ENCODE peak calls at places on chromosome 21, in five cellular contexts. V is tibial artery, N is breast epithelium, T is gastrocnemius medialis, K is psoas muscle. D is an unnamed sample. For H3K4me1, the result is how much of the 10 kb centered on the place peaks cover.

GRCh38 chr21:26769613-26770188 is 75.5 kb downstream of the ADAMTS1 start:
- DNase-seq in V (no peak), N (no peak), T (no peak), K (no peak), D (no peak)

GRCh38 chr21:44800103-44800502 is 1.5 kb downstream of the UBE2G2 start:
- DNase-seq in V (no peak), N (no peak), T (no peak), K (no peak), D (no peak)

GRCh38 chr21:43193651-43194302 is 25.0 kb downstream of the CRYAA start:
- DNase-seq in V (no peak), N (peak), T (no peak), K (peak), D (peak)

GRCh38 chr21:27631471-27631870 is 664.6 kb upstream of the ADAMTS5 start:
- DNase-seq in V (no peak), N (no peak), T (no peak), K (no peak), D (no peak)

GRCh38 chr21:43874085-43874785 is 9.2 kb downstream of the AGPAT3 start:
- DNase-seq in V (no peak), N (no peak), T (no peak), K (no peak), D (no peak)

GRCh38 chr21:31872452-31873274 is at the start of gene HUNK:
- DNase-seq in V (no peak), N (peak), T (no peak), K (peak), D (no peak)

GRCh38 chr21:43737158-43737950 is 18.4 kb downstream of the PDXK start:
- DNase-seq in V (no peak), N (no peak), T (no peak), K (no peak), D (no peak)

GRCh38 chr21:24939288-24939687 is 668.0 kb downstream of the MRPL39 start:
- DNase-seq in V (no peak), N (no peak), T (no peak), K (no peak), D (no peak)

GRCh38 chr21:26756491-26757159 is 88.6 kb downstream of the ADAMTS1 start:
- DNase-seq in V (no peak), N (no peak), T (no peak), K (no peak), D (no peak)

GRCh38 chr21:27622636-27623035 is 655.7 kb upstream of the ADAMTS5 start:
- DNase-seq in V (no peak), N (no peak), T (no peak), K (no peak), D (no peak)

GRCh38 chr21:21196848-21197247 is 198.6 kb downstream of the NCAM2 start:
- DNase-seq in V (no peak), N (no peak), T (no peak), K (no peak), D (no peak)

GRCh38 chr21:26845066-26845749 is at the start of gene ADAMTS1:
- DNase-seq in V (peak), N (peak), T (peak), K (peak), D (peak)

GRCh38 chr21:43827015-43827611 is 37.7 kb downstream of the RRP1 start:
- DNase-seq in V (no peak), N (no peak), T (peak), K (peak), D (no peak)

GRCh38 chr21:31732891-31733520 is 1.1 kb upstream of the SCAF4 start:
- DNase-seq in V (no peak), N (no peak), T (no peak), K (no peak), D (no peak)

GRCh38 chr21:43864313-43864805 is 664 bp upstream of the AGPAT3 start:
- DNase-seq in V (no peak), N (peak), T (no peak), K (peak), D (peak)

GRCh38 chr21:14785679-14786078 is 239.6 kb upstream of the SAMSN1 start:
- DNase-seq in V (no peak), N (no peak), T (no peak), K (no peak), D (no peak)

GRCh38 chr21:44897326-44898010 is 23.2 kb downstream of the ITGB2 start:
- DNase-seq in V (peak), N (no peak), T (no peak), K (no peak), D (no peak)

GRCh38 chr21:24658016-24658415 is 949.3 kb downstream of the MRPL39 start:
- DNase-seq in V (no peak), N (no peak), T (no peak), K (no peak), D (no peak)

GRCh38 chr21:15682977-15683376 is 46.8 kb upstream of the USP25 start:
- DNase-seq in V (no peak), N (no peak), T (no peak), K (no peak), D (no peak)

GRCh38 chr21:45019076-45019886 is 55.1 kb upstream of the ADARB1 start:
- DNase-seq in V (peak), N (no peak), T (no peak), K (peak), D (peak)

GRCh38 chr21:16713331-16714114 is 799.3 kb upstream of the CXADR start:
- DNase-seq in V (no peak), N (no peak), T (no peak), K (no peak), D (no peak)

GRCh38 chr21:15446193-15446592 is 283.6 kb upstream of the USP25 start:
- DNase-seq in V (peak), N (no peak), T (no peak), K (no peak), D (no peak)

GRCh38 chr21:25186278-25186677 is 421.0 kb downstream of the MRPL39 start:
- DNase-seq in V (no peak), N (no peak), T (no peak), K (no peak), D (no peak)

GRCh38 chr21:31282095-31282709 is 61.9 kb downstream of the TIAM1 start:
- DNase-seq in V (no peak), N (no peak), T (no peak), K (no peak), D (no peak)

GRCh38 chr21:44987886-44988606 is 48.2 kb downstream of the SLX9 start:
- DNase-seq in V (no peak), N (no peak), T (no peak), K (peak), D (peak)

GRCh38 chr21:45026833-45027232 is 47.5 kb upstream of the ADARB1 start:
- DNase-seq in V (no peak), N (no peak), T (no peak), K (no peak), D (no peak)

GRCh38 chr21:43290529-43291346 is 121.9 kb downstream of the CRYAA start:
- DNase-seq in V (no peak), N (no peak), T (no peak), K (peak), D (peak)

GRCh38 chr21:27825035-27825434 is 858.1 kb upstream of the ADAMTS5 start:
- DNase-seq in V (no peak), N (no peak), T (no peak), K (no peak), D (no peak)

GRCh38 chr21:31279986-31280385 is 64.1 kb downstream of the TIAM1 start:
- DNase-seq in V (no peak), N (no peak), T (no peak), K (no peak), D (no peak)

GRCh38 chr21:42924433-42924751 is 1.0 kb downstream of the ERVH48-1 start:
- DNase-seq in V (no peak), N (no peak), T (no peak), K (no peak), D (no peak)

GRCh38 chr21:29403922-29404538 is 105.3 kb downstream of the BACH1 start:
- DNase-seq in V (no peak), N (no peak), T (no peak), K (no peak), D (no peak)

GRCh38 chr21:41683815-41684214 is 83.0 kb downstream of the RIPK4 start:
- DNase-seq in V (no peak), N (no peak), T (no peak), K (no peak), D (no peak)

GRCh38 chr21:41680444-41681335 is 86.2 kb downstream of the RIPK4 start:
- DNase-seq in V (no peak), N (no peak), T (no peak), K (no peak), D (no peak)

GRCh38 chr21:41681336-41681801 is 85.5 kb downstream of the RIPK4 start:
- DNase-seq in V (no peak), N (peak), T (no peak), K (no peak), D (no peak)

GRCh38 chr21:41682719-41683179 is 84.1 kb downstream of the RIPK4 start:
- DNase-seq in V (no peak), N (no peak), T (no peak), K (no peak), D (no peak)

DNA sequence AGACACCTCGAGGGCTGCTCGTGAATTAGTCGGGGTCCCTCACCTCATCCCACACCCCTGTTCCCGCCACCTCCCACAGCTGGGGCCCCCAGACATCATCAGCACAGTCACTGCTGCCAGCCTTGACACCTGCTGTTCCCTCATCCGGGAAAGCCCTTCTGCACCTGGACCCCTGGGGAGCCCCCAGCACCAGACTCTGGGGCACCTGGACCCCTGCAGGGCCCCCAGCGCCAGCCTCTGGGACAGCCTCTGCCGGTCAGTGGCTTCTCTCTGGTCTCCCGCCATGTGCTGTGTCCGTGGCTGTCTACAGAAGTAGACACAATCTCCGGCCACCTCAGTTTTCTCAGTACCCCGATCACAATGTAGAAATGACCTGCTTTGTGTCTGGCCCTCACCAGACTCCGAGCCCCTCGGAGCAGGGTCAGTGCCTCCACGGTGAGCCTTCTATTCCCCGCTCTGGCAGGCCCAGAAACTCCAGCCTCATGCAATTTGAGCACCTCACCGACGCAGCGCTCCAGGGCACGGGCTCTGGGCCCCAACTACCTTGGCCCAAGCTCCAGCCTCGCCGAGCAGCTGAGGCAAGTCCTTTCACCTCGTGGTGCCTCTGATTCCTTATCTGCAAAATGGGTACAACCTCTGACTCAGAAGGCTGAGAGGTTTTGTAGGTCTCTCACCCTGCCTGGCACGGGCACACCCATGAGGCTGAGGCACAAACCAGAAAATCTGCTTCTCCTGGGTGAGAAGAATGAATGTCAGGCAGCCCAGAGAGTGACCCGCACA is 84.7 kb downstream of the RIPK4 start:
- DNase-seq in V (no peak), N (no peak), T (no peak), K (no peak), D (no peak)
- H3K4me1 ChIP-seq in V (under half), N (under half), T (under half), K (under half), D (half or more)

DNA sequence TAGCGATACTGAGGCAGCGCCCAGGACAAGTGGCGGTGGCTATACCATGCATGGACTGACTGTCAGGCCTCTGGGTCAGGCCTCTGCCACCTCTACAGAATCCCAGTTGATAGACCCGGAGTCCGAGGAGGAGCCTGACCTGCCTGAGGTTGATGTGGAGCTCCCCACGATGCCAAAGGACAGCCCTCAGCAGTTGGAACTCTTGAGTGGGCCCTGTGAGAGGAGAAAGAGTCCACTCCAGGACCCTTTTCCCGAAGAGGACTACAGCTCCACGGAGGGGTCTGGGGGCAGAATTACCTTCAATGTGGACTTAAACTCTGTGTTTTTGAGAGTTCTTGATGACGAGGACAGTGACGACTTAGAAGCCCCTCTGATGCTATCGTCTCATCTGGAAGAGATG is 3.2 kb upstream of the IL10RB start:
- DNase-seq in V (no peak), N (no peak), T (no peak), K (no peak), D (no peak)
- H3K27ac ChIP-seq in V (no peak), N (no peak), T (no peak), K (no peak), D (no peak)

DNA sequence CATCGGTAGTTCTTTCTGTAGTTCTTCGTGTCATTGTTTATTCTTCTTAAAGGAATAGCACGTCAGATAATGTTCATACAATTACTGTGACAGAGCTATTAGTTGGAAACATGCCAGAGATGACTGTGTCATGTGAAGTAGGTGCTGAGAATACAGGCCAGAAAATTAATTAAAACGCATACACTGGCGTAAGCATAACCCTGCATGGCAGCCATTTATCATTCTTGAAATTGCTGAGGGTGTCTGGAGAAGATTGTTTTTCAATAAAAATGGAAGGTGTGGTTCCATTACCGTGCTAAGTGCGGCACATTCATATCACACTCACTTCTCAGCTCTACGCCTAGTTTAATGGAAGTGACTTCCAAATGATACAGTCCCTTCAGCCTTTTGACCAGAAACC is 7.8 kb downstream of the ETS2 start:
- DNase-seq in V (no peak), N (no peak), T (no peak), K (no peak), D (no peak)
- H3K4me1 ChIP-seq in V (under half), N (under half), T (under half), K (under half), D (half or more)

GRCh38 chr21:36955783-36956182 is 10.7 kb downstream of the HLCS start:
- DNase-seq in V (no peak), N (no peak), T (no peak), K (no peak), D (no peak)
- H3K27ac ChIP-seq in V (no peak), N (no peak), T (no peak), K (no peak), D (no peak)

GRCh38 chr21:33155457-33155856 is 74.3 kb upstream of the IFNAR2 start:
- DNase-seq in V (no peak), N (no peak), T (no peak), K (no peak), D (no peak)

GRCh38 chr21:33152228-33153130 is 77.3 kb upstream of the IFNAR2 start:
- DNase-seq in V (no peak), N (no peak), T (no peak), K (no peak), D (no peak)

GRCh38 chr21:33157303-33157702 is 72.4 kb upstream of the IFNAR2 start:
- DNase-seq in V (no peak), N (no peak), T (no peak), K (no peak), D (no peak)

GRCh38 chr21:33158654-33159053 is 71.1 kb upstream of the IFNAR2 start:
- DNase-seq in V (no peak), N (no peak), T (no peak), K (no peak), D (no peak)

GRCh38 chr21:33155005-33155404 is 74.7 kb upstream of the IFNAR2 start:
- DNase-seq in V (no peak), N (no peak), T (no peak), K (no peak), D (no peak)
- H3K4me1 ChIP-seq in V (under half), N (under half), T (under half), K (under half), D (under half)

DNA sequence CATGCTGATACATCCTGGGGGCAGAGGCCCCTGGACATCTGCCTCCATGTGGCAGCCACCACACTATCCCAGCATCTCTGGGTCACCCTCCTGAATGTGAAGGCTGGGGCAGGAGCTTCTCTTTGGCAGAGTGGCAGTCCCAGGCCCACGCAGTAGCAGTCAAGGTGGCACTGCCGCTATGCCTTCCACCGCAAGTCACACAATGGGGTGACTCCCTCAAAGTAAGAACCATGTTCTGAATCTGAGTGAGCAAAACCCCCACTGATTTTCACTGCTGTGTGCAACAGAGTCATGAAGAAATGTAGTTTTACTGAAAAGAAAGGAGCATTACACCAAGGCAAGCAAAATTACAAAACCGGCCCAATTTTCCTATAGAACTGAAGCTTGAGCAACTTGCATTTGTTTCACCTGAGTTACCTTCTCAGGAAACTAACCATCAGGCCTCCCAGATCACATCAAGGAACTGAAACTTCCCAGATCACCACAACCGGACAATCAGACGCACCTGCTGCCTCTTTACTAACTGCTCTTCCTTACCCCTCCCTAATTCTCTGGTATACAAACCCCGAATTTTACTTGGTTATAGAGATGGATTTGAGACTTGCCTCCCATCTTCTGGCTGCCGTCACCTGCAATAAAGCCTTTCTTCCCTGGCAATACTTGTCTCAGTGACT is 102.6 kb downstream of the PCP4 start:
- DNase-seq in V (no peak), N (no peak), T (no peak), K (no peak), D (no peak)
- H3K27ac ChIP-seq in V (no peak), N (no peak), T (no peak), K (no peak), D (no peak)

GRCh38 chr21:35044128-35044527 is 5.0 kb downstream of the RUNX1 start:
- DNase-seq in V (no peak), N (no peak), T (no peak), K (no peak), D (no peak)

GRCh38 chr21:35046880-35047229 is 2.2 kb downstream of the RUNX1 start:
- DNase-seq in V (peak), N (no peak), T (peak), K (peak), D (no peak)

GRCh38 chr21:35046223-35046690 is 2.8 kb downstream of the RUNX1 start:
- DNase-seq in V (no peak), N (no peak), T (no peak), K (no peak), D (no peak)

GRCh38 chr21:35044770-35045538 is 4.1 kb downstream of the RUNX1 start:
- DNase-seq in V (no peak), N (no peak), T (no peak), K (no peak), D (no peak)

GRCh38 chr21:35045539-35046222 is 3.4 kb downstream of the RUNX1 start:
- DNase-seq in V (no peak), N (no peak), T (no peak), K (no peak), D (no peak)
- H3K4me1 ChIP-seq in V (under half), N (under half), T (under half), K (under half), D (under half)

GRCh38 chr21:46126321-46127238 is 28.7 kb downstream of the COL6A2 start:
- DNase-seq in V (peak), N (no peak), T (no peak), K (peak), D (peak)

GRCh38 chr21:46128983-46129571 is 26.3 kb downstream of the FTCD start:
- DNase-seq in V (peak), N (no peak), T (no peak), K (peak), D (peak)

GRCh38 chr21:46129846-46130651 is 25.3 kb downstream of the FTCD start:
- DNase-seq in V (no peak), N (no peak), T (no peak), K (peak), D (no peak)

GRCh38 chr21:46127239-46128105 is 27.9 kb downstream of the FTCD start:
- DNase-seq in V (peak), N (no peak), T (no peak), K (peak), D (peak)

DNA sequence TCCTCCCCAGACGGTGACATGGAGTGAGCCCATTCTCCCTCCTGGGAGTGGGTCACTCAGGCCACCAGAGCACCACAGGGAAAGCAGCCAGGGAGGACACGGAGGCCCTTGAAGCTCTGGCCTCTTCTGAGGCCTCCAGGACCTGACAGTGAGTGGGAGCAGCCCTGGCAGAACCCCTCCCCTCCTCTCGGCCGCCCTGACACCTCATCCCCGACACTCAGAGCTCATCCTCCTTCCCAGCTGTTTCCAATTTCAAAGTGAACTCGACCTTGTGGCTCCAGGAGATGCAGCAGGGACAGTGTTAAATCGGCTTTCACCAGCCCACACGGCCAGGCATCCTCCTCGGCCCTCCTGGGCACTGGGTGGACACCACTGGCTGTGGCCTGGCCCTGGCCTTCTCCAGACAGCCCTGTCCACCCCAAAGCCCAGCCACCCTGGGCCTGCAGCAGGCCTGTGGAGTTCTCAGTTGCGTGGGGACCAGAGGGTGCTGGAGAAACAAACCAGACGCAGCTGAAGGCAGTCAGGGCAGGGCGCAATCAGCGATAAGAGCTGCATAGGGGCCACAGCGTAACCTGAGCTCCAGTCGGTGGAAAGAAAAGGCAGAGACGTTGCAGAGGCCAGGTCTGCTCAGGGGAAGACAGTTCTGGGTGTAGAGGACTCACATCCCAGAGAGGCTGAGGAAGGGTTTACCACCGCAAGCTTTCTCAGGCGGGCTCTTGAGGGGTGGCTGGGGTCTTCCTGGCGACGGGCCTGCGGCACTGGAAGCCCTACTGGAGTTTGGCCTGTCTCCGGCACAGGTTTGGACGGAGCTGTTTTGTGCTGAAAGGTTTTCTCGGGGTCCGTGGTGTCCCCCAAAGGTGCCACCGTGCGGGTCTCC is 27.0 kb downstream of the FTCD start:
- DNase-seq in V (peak), N (no peak), T (no peak), K (peak), D (peak)
- H3K27ac ChIP-seq in V (no peak), N (peak), T (no peak), K (no peak), D (no peak)